ENCODE peak calls at places on chromosomes 12 and 14, in eight cellular contexts. K, A, O, C, M, H, X and U are unnamed samples. For H4K20me1, the result is how much of the 10 kb centered on the place peaks cover.

GRCh38 chr12:116529048-116529447 is 30.1 kb upstream of the MAP1LC3B2 start:
- DNase-seq in K (no peak), A (peak), O (peak), C (no peak), M (no peak), H (peak), X (peak), U (peak)

GRCh38 chr12:104568881-104569280 is 112.1 kb downstream of the CHST11 start:
- DNase-seq in K (no peak), A (no peak), O (no peak), C (no peak), M (no peak), H (no peak), X (no peak), U (no peak)

GRCh38 chr12:107318804-107319535 is 225.6 kb upstream of the CRY1 start:
- DNase-seq in K (peak), A (peak), O (peak), C (no peak), M (no peak), H (peak), X (no peak), U (peak)

GRCh38 chr14:49598182-49598478 is 610 bp upstream of the LRR1 start:
- DNase-seq in K (no peak), A (no peak), O (no peak), C (no peak), M (no peak), H (no peak), X (no peak), U (no peak)

GRCh38 chr14:33237102-33237501 is 298.4 kb downstream of the NPAS3 start:
- DNase-seq in K (peak), A (no peak), O (peak), C (no peak), M (no peak), H (peak), X (no peak), U (no peak)

GRCh38 chr12:130423991-130424857 is 86.5 kb downstream of the PIWIL1 start:
- DNase-seq in K (no peak), A (no peak), O (no peak), C (no peak), M (no peak), H (no peak), X (no peak), U (no peak)

GRCh38 chr14:61719344-61720301 is 24.3 kb downstream of the HIF1A start:
- DNase-seq in K (no peak), A (no peak), O (no peak), C (no peak), M (peak), H (no peak), X (no peak), U (no peak)

GRCh38 chr12:31594681-31595080 is 3.7 kb upstream of the DENND5B start:
- DNase-seq in K (no peak), A (peak), O (peak), C (no peak), M (no peak), H (peak), X (no peak), U (no peak)

GRCh38 chr14:90368946-90369721 is 27.7 kb upstream of the CALM1 start:
- DNase-seq in K (no peak), A (peak), O (peak), C (peak), M (peak), H (peak), X (peak), U (peak)

GRCh38 chr12:109820921-109821381 is 12.2 kb downstream of the TRPV4 start:
- DNase-seq in K (no peak), A (no peak), O (no peak), C (no peak), M (no peak), H (no peak), X (no peak), U (no peak)

GRCh38 chr14:103161054-103161397 is 37.8 kb downstream of the TNFAIP2 start:
- DNase-seq in K (no peak), A (no peak), O (peak), C (no peak), M (no peak), H (peak), X (no peak), U (no peak)

GRCh38 chr12:64171715-64172114 is 50.4 kb downstream of the KICS2 start:
- DNase-seq in K (no peak), A (peak), O (peak), C (peak), M (no peak), H (peak), X (peak), U (no peak)

GRCh38 chr12:130661059-130661458 is 55.0 kb downstream of the RIMBP2 start:
- DNase-seq in K (no peak), A (no peak), O (no peak), C (no peak), M (no peak), H (no peak), X (no peak), U (no peak)

GRCh38 chr12:113488322-113488721 is 16.7 kb upstream of the LHX5 start:
- DNase-seq in K (no peak), A (no peak), O (no peak), C (no peak), M (no peak), H (no peak), X (no peak), U (no peak)

GRCh38 chr14:85425507-85425906 is 104.4 kb upstream of the FLRT2 start:
- DNase-seq in K (no peak), A (no peak), O (no peak), C (no peak), M (no peak), H (no peak), X (no peak), U (no peak)

GRCh38 chr14:103104654-103105511 is 10.4 kb downstream of the EXOC3L4 start:
- DNase-seq in K (peak), A (peak), O (peak), C (no peak), M (peak), H (peak), X (no peak), U (peak)

GRCh38 chr12:10497602-10498001 is 8.1 kb upstream of the EIF2S3B start:
- DNase-seq in K (no peak), A (no peak), O (peak), C (no peak), M (no peak), H (no peak), X (no peak), U (no peak)

GRCh38 chr14:93715279-93715927 is 72.9 kb downstream of the PRIMA1 start:
- DNase-seq in K (no peak), A (no peak), O (no peak), C (no peak), M (no peak), H (no peak), X (no peak), U (no peak)

GRCh38 chr14:93331375-93332031 is 1.3 kb downstream of the BTBD7 start:
- DNase-seq in K (no peak), A (no peak), O (no peak), C (no peak), M (no peak), H (no peak), X (no peak), U (no peak)

GRCh38 chr12:119369907-119370546 is 35.5 kb downstream of the CCDC60 start:
- DNase-seq in K (no peak), A (no peak), O (no peak), C (no peak), M (no peak), H (no peak), X (no peak), U (no peak)

GRCh38 chr14:25846232-25846631 is 751.6 kb downstream of the NOVA1 start:
- DNase-seq in K (no peak), A (no peak), O (no peak), C (no peak), M (no peak), H (no peak), X (no peak), U (no peak)

GRCh38 chr12:34363050-34363673 is 340.9 kb downstream of the ALG10 start:
- DNase-seq in K (no peak), A (no peak), O (no peak), C (no peak), M (no peak), H (no peak), X (no peak), U (no peak)

GRCh38 chr14:55038708-55039107 is 11.7 kb downstream of the SOCS4 start:
- DNase-seq in K (no peak), A (no peak), O (no peak), C (no peak), M (no peak), H (no peak), X (no peak), U (no peak)

GRCh38 chr12:123111498-123112165 is 39.3 kb downstream of the PITPNM2 start:
- DNase-seq in K (no peak), A (peak), O (peak), C (no peak), M (no peak), H (peak), X (no peak), U (no peak)

GRCh38 chr12:52280319-52280795 is 5.9 kb downstream of the KRT86 start:
- DNase-seq in K (no peak), A (peak), O (peak), C (peak), M (no peak), H (peak), X (peak), U (peak)

GRCh38 chr12:52226446-52226845 is 6.6 kb upstream of the KRT7 start:
- DNase-seq in K (no peak), A (no peak), O (no peak), C (no peak), M (no peak), H (no peak), X (no peak), U (no peak)

GRCh38 chr14:34460841-34461240 is 1.2 kb downstream of the SPTSSA start:
- DNase-seq in K (no peak), A (peak), O (peak), C (no peak), M (no peak), H (peak), X (peak), U (no peak)

GRCh38 chr12:123886931-123887582 is 85.6 kb downstream of the CCDC92 start:
- DNase-seq in K (no peak), A (no peak), O (no peak), C (no peak), M (no peak), H (no peak), X (no peak), U (no peak)

GRCh38 chr14:87171161-87171560 is 821.8 kb downstream of the GALC start:
- DNase-seq in K (no peak), A (no peak), O (no peak), C (no peak), M (no peak), H (no peak), X (no peak), U (no peak)

GRCh38 chr12:115937345-115937744 is 340.1 kb downstream of the MED13L start:
- DNase-seq in K (no peak), A (no peak), O (no peak), C (no peak), M (no peak), H (no peak), X (no peak), U (no peak)

GRCh38 chr14:105857223-105857815 is 330.9 kb downstream of the TMEM121 start:
- DNase-seq in K (no peak), A (no peak), O (no peak), C (no peak), M (peak), H (no peak), X (no peak), U (no peak)

GRCh38 chr14:77139540-77140342 is 1.9 kb downstream of the ZDHHC22 start:
- DNase-seq in K (peak), A (no peak), O (no peak), C (peak), M (peak), H (no peak), X (peak), U (peak)

GRCh38 chr14:77012193-77012592 is 16.3 kb downstream of the IRF2BPL start:
- DNase-seq in K (no peak), A (no peak), O (no peak), C (no peak), M (no peak), H (no peak), X (no peak), U (no peak)

GRCh38 chr12:90652280-90652679 is 302.7 kb downstream of the CCER1 start:
- DNase-seq in K (peak), A (no peak), O (no peak), C (no peak), M (no peak), H (no peak), X (no peak), U (no peak)

GRCh38 chr14:72812292-72812851 is 81.5 kb downstream of the DPF3 start:
- DNase-seq in K (peak), A (no peak), O (no peak), C (no peak), M (no peak), H (no peak), X (no peak), U (no peak)

GRCh38 chr12:44155349-44155748 is 319.5 kb downstream of the TMEM117 start:
- DNase-seq in K (no peak), A (no peak), O (peak), C (no peak), M (no peak), H (no peak), X (no peak), U (no peak)

DNA sequence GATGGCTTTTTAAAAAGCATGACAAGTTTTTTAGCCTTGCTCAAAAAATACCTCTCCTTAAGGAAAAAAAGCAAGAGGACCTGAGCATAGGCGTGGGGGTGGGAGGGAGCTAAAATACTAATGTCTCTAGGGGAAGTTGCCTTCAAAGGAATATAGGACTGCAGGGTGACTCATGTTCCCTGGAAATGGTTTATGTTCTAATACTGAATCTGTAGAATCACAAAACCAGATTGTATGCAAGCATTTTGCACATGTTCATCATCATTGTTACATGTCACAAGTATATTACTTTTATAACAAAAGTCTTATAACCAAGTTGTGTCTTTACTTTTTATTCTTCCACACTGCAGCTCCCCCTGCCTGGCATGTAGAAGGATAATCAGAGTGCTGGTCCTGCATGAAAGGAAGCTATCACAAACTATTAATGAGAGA is 36.6 kb downstream of the GPR135 start:
- DNase-seq in K (no peak), A (peak), O (peak), C (no peak), M (peak), H (peak), X (no peak), U (no peak)
- TF ChIP-seq CTCF in K (peak), A (peak), O (peak), C (peak), M (peak), H (no peak), X (no peak), U (peak)

GRCh38 chr14:100031506-100032281 is 33.5 kb upstream of the EVL start:
- DNase-seq in K (no peak), A (peak), O (peak), C (peak), M (no peak), H (peak), X (no peak), U (peak)
- H3K4me3 ChIP-seq in K (no peak), A (peak), O (peak), C (peak), M (no peak), H (peak), X (no peak), U (peak)

GRCh38 chr12:46244997-46245396 is 23.8 kb downstream of the SLC38A1 start:
- DNase-seq in K (no peak), A (no peak), O (no peak), C (no peak), M (no peak), H (no peak), X (no peak), U (no peak)

GRCh38 chr12:46237381-46238045 is 31.3 kb downstream of the SLC38A1 start:
- DNase-seq in K (no peak), A (no peak), O (peak), C (no peak), M (no peak), H (peak), X (no peak), U (no peak)

GRCh38 chr12:46242569-46242968 is 26.3 kb downstream of the SLC38A1 start:
- DNase-seq in K (no peak), A (no peak), O (no peak), C (no peak), M (no peak), H (no peak), X (no peak), U (no peak)

GRCh38 chr12:46244273-46244672 is 24.6 kb downstream of the SLC38A1 start:
- DNase-seq in K (no peak), A (no peak), O (no peak), C (no peak), M (no peak), H (no peak), X (no peak), U (no peak)

GRCh38 chr12:46240436-46240835 is 28.4 kb downstream of the SLC38A1 start:
- DNase-seq in K (no peak), A (no peak), O (no peak), C (no peak), M (no peak), H (no peak), X (no peak), U (no peak)
- H4K20me1 ChIP-seq in K (half or more), A (under half), O (under half), C (under half), M (under half), H (under half), X (under half), U (under half)

DNA sequence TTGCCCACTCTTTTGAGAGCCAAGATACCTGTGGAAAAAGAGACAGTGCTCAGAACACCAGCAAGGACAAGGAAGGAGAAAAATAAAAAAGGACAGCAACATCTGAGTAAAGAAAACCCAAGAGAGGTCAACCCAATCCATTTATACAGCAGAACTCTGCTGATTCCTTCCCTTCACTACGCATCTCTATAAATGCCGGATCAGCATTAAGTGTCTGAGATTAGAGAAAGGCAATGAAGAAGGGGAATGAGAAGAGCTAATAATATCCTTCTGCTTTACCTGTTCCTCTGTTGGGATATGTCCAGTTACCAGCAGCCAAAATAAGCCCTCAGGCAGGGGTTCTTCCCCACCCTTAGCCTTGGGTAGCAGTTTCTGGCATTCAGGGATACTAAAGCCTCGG is 15.8 kb downstream of the COQ10A start:
- DNase-seq in K (no peak), A (no peak), O (no peak), C (no peak), M (no peak), H (no peak), X (no peak), U (no peak)
- TF ChIP-seq CTCF in K (no peak), A (no peak), O (no peak), C (no peak), M (no peak), H (no peak), X (no peak), U (no peak)

DNA sequence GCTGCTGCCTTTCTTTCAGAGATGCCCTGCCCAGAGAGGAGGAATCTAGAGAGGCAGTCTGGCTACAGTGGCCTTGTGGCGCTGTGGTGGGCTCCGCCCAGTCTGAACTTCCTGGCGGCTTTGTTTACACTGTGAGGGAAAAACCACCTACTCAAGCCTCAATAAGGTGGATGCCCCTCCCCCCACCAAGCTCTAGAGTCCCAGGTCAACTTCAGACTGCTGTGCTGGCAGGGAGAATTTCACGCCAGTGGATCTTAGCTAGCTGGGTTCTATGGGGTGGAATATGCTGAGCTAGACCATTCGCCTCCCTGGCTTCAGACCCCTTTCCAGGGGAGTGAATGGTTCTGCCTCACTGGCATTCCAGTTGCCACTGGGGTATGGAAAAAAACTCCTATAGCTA is 25.6 kb downstream of the SPATA7 start:
- DNase-seq in K (peak), A (no peak), O (no peak), C (no peak), M (no peak), H (no peak), X (peak), U (no peak)
- H3K4me3 ChIP-seq in K (no peak), A (no peak), O (no peak), C (no peak), M (no peak), H (no peak), X (no peak), U (no peak)

GRCh38 chr12:62305778-62306177 is 45.6 kb downstream of the USP15 start:
- DNase-seq in K (no peak), A (no peak), O (no peak), C (no peak), M (no peak), H (no peak), X (no peak), U (no peak)
- H4K20me1 ChIP-seq in K (under half), A (under half), O (under half), C (under half), M (under half), H (under half), X (under half), U (under half)

GRCh38 chr12:86914716-86915115 is 658.5 kb upstream of the MGAT4C start:
- DNase-seq in K (peak), A (peak), O (peak), C (peak), M (no peak), H (peak), X (peak), U (peak)
- TF ChIP-seq CTCF in K (peak), A (peak), O (peak), C (peak), M (peak), H (peak), X (no peak), U (peak)

DNA sequence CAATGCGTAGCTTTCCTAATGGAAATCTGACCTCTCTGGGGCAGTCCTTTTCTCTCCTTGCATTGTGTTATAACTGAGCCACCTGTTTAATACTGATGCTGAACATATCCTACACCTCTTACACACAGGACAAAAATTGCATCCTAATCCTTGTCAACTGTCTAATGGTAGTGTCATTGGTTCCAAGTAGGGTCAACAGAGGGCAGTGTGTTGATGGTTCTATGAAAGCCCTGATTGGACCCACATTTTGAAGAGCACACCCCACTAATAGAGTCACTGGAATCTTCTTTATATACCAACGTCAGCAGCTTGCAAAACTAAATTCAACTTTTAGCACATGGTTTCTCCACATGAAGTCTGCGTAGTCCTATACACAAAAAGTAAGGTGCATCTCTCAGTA is 148.2 kb downstream of the SLC25A21 start:
- DNase-seq in K (peak), A (no peak), O (no peak), C (no peak), M (no peak), H (no peak), X (peak), U (no peak)
- H3K4me3 ChIP-seq in K (no peak), A (no peak), O (no peak), C (no peak), M (no peak), H (no peak), X (no peak), U (no peak)

GRCh38 chr12:125467363-125467762 is 402.1 kb downstream of the AACS start:
- DNase-seq in K (no peak), A (no peak), O (peak), C (no peak), M (no peak), H (peak), X (no peak), U (no peak)

GRCh38 chr12:125470838-125471775 is 405.9 kb downstream of the AACS start:
- DNase-seq in K (no peak), A (no peak), O (peak), C (no peak), M (no peak), H (peak), X (no peak), U (peak)
- H4K20me1 ChIP-seq in K (under half), A (under half), O (under half), C (under half), M (under half), H (under half), X (under half), U (under half)